ENCODE peak calls at places on chromosomes 6 and 20, in four cellular contexts. X is left cardiac atrium; M is left colon; A is stimulated activated naive CD8-positive, alpha-beta T cell treated with anti-CD3 and anti-CD28 coated beads, Interleukin-15, Interleukin-2, amounts not matched to agents 100 U/mL and 50 U/mL, for 24 hours. W is an unnamed sample.

GRCh38 chr6:10406556-10406955 is 8.3 kb downstream of the TFAP2A start:
- ATAC-seq in X (no peak), M (no peak), A (no peak), W (no peak)

GRCh38 chr6:74749211-74750142 is 456.4 kb downstream of the COL12A1 start:
- ATAC-seq in X (no peak), M (no peak), A (no peak), W (no peak)

GRCh38 chr20:20446613-20447012 is 78.7 kb downstream of the INSM1 start:
- ATAC-seq in X (peak; percentile 90), M (no peak), A (no peak), W (no peak)

GRCh38 chr6:31270788-31271640 is 878 bp downstream of the HLA-C start:
- ATAC-seq in X (peak; percentile 77), M (peak; percentile 69), A (peak; percentile 47), W (peak; percentile 60)

GRCh38 chr6:131628726-131629125 is 684 bp upstream of the MED23 start:
- ATAC-seq in X (no peak), M (no peak), A (no peak), W (no peak)

GRCh38 chr6:165042912-165043311 is 266.5 kb downstream of the C6orf118 start:
- ATAC-seq in X (no peak), M (no peak), A (no peak), W (no peak)

GRCh38 chr6:41093729-41094128 is 21.0 kb downstream of the NFYA start:
- ATAC-seq in X (no peak), M (no peak), A (no peak), W (no peak)

GRCh38 chr20:20658871-20659415 is 53.5 kb downstream of the RALGAPA2 start:
- ATAC-seq in X (no peak), M (no peak), A (no peak), W (no peak)

GRCh38 chr20:48527771-48528170 is 300.0 kb downstream of the PREX1 start:
- ATAC-seq in X (no peak), M (no peak), A (no peak), W (no peak)

GRCh38 chr6:39309942-39310531 is 4.2 kb downstream of the KCNK17 start:
- ATAC-seq in X (peak; percentile 68), M (peak; percentile 91), A (no peak), W (peak; percentile 63)

GRCh38 chr6:38168699-38169098 is 349.2 kb downstream of the ZFAND3 start:
- ATAC-seq in X (no peak), M (no peak), A (no peak), W (no peak)

GRCh38 chr20:59559024-59559817 is 45.1 kb upstream of the PHACTR3 start:
- ATAC-seq in X (no peak), M (no peak), A (no peak), W (no peak)

GRCh38 chr6:127904160-127904559 is 3.3 kb upstream of the THEMIS start:
- ATAC-seq in X (no peak), M (no peak), A (no peak), W (no peak)

GRCh38 chr6:53691667-53692133 is 26.1 kb upstream of the KLHL31 start:
- ATAC-seq in X (peak; percentile 58), M (no peak), A (no peak), W (no peak)

GRCh38 chr6:490251-491037 is 98.9 kb downstream of the IRF4 start:
- ATAC-seq in X (no peak), M (no peak), A (peak; percentile 47), W (no peak)

GRCh38 chr20:34302312-34302722 is 838 bp downstream of the AHCY start:
- ATAC-seq in X (no peak), M (peak; percentile 14), A (no peak), W (no peak)

GRCh38 chr6:157271441-157271840 is 51.9 kb downstream of the TMEM242 start:
- ATAC-seq in X (no peak), M (no peak), A (no peak), W (no peak)

GRCh38 chr6:19789100-19789805 is 47.9 kb upstream of the ID4 start:
- ATAC-seq in X (no peak), M (no peak), A (no peak), W (no peak)

GRCh38 chr6:69696273-69696672 is 100.5 kb downstream of the LMBRD1 start:
- ATAC-seq in X (no peak), M (no peak), A (no peak), W (no peak)

GRCh38 chr20:11207749-11208502 is 534.1 kb upstream of the JAG1 start:
- ATAC-seq in X (no peak), M (peak; percentile 43), A (no peak), W (no peak)

GRCh38 chr20:51393566-51393965 is 149.0 kb downstream of the NFATC2 start:
- ATAC-seq in X (peak; percentile 48), M (no peak), A (no peak), W (peak; percentile 55)

GRCh38 chr6:56806368-56806767 is 148.5 kb upstream of the BEND6 start:
- ATAC-seq in X (peak; percentile 44), M (no peak), A (no peak), W (no peak)